ENCODE peak calls at places on chromosome 3, in four cellular contexts. G, Q, F and B are unnamed samples.

GRCh38 chr3:112688085-112688769 is 47.3 kb upstream of the CCDC80 start:
- DNase-seq in G (no peak), Q (no peak), F (no peak), B (no peak)

GRCh38 chr3:185758912-185759311 is 65.9 kb downstream of the IGF2BP2 start:
- DNase-seq in G (no peak), Q (peak), F (no peak), B (no peak)

GRCh38 chr3:63625161-63625560 is 27.3 kb upstream of the SNTN start:
- DNase-seq in G (no peak), Q (no peak), F (no peak), B (no peak)

GRCh38 chr3:154161806-154162205 is 40.6 kb downstream of the ARHGEF26 start:
- DNase-seq in G (no peak), Q (no peak), F (no peak), B (no peak)

GRCh38 chr3:149657458-149657795 is 398 bp downstream of the WWTR1 start:
- DNase-seq in G (no peak), Q (no peak), F (no peak), B (no peak)

GRCh38 chr3:172073262-172073915 is 34.0 kb downstream of the FNDC3B start:
- DNase-seq in G (no peak), Q (no peak), F (no peak), B (no peak)

GRCh38 chr3:177597325-177598109 is 400.2 kb upstream of the TBL1XR1 start:
- DNase-seq in G (no peak), Q (no peak), F (no peak), B (no peak)

GRCh38 chr3:195129644-195130492 is 141.1 kb downstream of the XXYLT1 start:
- DNase-seq in G (no peak), Q (no peak), F (no peak), B (no peak)

GRCh38 chr3:122787872-122788271 is 5.8 kb downstream of the HSPBAP1 start:
- DNase-seq in G (no peak), Q (no peak), F (no peak), B (no peak)
- TF ChIP-seq ELF4 in G (no peak), Q (no peak), F (no peak), B (no peak)

GRCh38 chr3:73500321-73500720 is 124.4 kb downstream of the PDZRN3 start:
- DNase-seq in G (no peak), Q (no peak), F (no peak), B (no peak)
- TF ChIP-seq ELF4 in G (no peak), Q (no peak), F (no peak), B (no peak)

DNA sequence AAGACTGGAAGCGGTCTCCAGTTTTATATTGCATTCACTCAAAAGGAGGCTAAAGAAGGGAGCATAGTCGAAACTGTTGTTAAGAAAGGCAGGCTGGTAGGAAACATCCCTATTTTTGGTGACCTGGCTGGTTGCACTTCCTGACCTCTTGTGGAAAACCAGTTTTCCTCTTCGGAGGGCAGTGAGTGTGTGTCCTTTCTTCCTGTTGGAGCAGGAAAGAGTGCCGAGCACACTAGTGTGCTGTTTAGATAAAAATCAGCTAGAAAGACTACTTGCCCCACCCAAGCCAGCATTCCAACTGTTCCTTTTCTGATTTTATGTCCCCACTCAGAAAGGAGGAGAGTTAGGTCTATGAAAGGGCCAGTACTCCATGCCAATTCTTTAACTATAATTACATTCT is 65.1 kb upstream of the CCR4 start:
- DNase-seq in G (no peak), Q (no peak), F (no peak), B (no peak)
- TF ChIP-seq ELF4 in G (no peak), Q (no peak), F (no peak), B (no peak)

DNA sequence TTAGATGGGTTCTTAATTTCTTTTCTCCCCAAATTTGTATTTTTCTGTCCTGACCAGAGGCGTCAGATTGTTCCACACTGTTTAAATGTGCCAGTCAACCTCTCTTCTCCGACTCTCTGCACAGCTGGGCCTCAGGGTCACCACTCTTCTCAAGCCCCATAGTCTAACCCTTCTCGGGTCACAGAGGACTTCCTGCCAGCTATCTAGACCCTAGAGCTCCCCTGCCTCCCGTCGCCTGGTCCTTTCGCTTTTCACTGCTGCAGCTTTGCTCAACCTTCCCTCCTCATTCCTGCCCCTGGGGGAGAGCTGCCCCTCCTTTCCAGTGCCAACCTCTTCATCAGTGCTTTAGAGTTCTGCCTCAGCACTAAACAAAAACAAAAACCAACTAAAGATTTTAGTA is 151.7 kb downstream of the ATG7 start:
- DNase-seq in G (no peak), Q (no peak), F (no peak), B (no peak)
- TF ChIP-seq ELF4 in G (no peak), Q (no peak), F (no peak), B (no peak)

GRCh38 chr3:111498022-111498421 is 44.0 kb upstream of the CD96 start:
- DNase-seq in G (no peak), Q (no peak), F (no peak), B (no peak)
- TF ChIP-seq ELF4 in G (no peak), Q (no peak), F (no peak), B (no peak)